ENCODE peak calls at places on chromosomes 13 and 19, in six cellular contexts. Y is heart left ventricle, N is Panc1, R is endodermal cell, Q is thoracic aorta, S is sigmoid colon. A is an unnamed sample.

GRCh38 chr19:30105723-30106122 is 163.7 kb downstream of the URI1 start:
- DNase-seq in Y (no peak), N (no peak), R (no peak), Q (no peak), S (no peak), A (no peak)

GRCh38 chr13:112066624-112067004 is 335 bp upstream of the SOX1 start:
- DNase-seq in Y (peak), N (no peak), R (peak), Q (no peak), S (no peak), A (no peak)

GRCh38 chr19:35228177-35228930 is at the start of gene FAM187B:
- DNase-seq in Y (no peak), N (no peak), R (no peak), Q (no peak), S (no peak), A (peak)

GRCh38 chr19:18502633-18503294 is 19.1 kb downstream of the ELL start:
- DNase-seq in Y (peak), N (no peak), R (no peak), Q (no peak), S (peak), A (no peak)

GRCh38 chr19:45515081-45515624 is 7.9 kb downstream of the VASP start:
- DNase-seq in Y (peak), N (no peak), R (no peak), Q (no peak), S (no peak), A (peak)

GRCh38 chr13:76993021-76993420 is 1.1 kb downstream of the CLN5 start:
- DNase-seq in Y (no peak), N (no peak), R (no peak), Q (no peak), S (no peak), A (no peak)

GRCh38 chr13:114071441-114071840 is 61.0 kb downstream of the RASA3 start:
- DNase-seq in Y (no peak), N (no peak), R (no peak), Q (no peak), S (peak), A (no peak)

GRCh38 chr19:15288146-15288963 is 44.0 kb downstream of the BRD4 start:
- DNase-seq in Y (peak), N (no peak), R (no peak), Q (no peak), S (peak), A (no peak)

GRCh38 chr19:43812689-43813088 is 10.4 kb upstream of the LYPD5 start:
- DNase-seq in Y (no peak), N (no peak), R (no peak), Q (no peak), S (no peak), A (no peak)

GRCh38 chr13:34462843-34463242 is 479.2 kb upstream of the NBEA start:
- DNase-seq in Y (peak), N (no peak), R (no peak), Q (no peak), S (no peak), A (no peak)

GRCh38 chr19:45809643-45810159 is 5.4 kb downstream of the RSPH6A start:
- DNase-seq in Y (no peak), N (no peak), R (peak), Q (no peak), S (no peak), A (no peak)

GRCh38 chr19:4007836-4008539 is 452 bp downstream of the PIAS4 start:
- DNase-seq in Y (no peak), N (no peak), R (peak), Q (no peak), S (no peak), A (peak)

GRCh38 chr13:31012285-31013024 is 80.0 kb downstream of the TEX26 start:
- DNase-seq in Y (no peak), N (no peak), R (peak), Q (no peak), S (no peak), A (no peak)

GRCh38 chr13:94431569-94431968 is 47.9 kb downstream of the DCT start:
- DNase-seq in Y (no peak), N (no peak), R (no peak), Q (no peak), S (no peak), A (no peak)

GRCh38 chr13:29902632-29903305 is 52.4 kb upstream of the UBL3 start:
- DNase-seq in Y (no peak), N (no peak), R (no peak), Q (no peak), S (no peak), A (no peak)

GRCh38 chr19:45473366-45474190 is 5.8 kb downstream of the FOSB start:
- DNase-seq in Y (no peak), N (no peak), R (no peak), Q (no peak), S (no peak), A (no peak)

GRCh38 chr19:16978156-16978555 is 48.5 kb downstream of the CPAMD8 start:
- DNase-seq in Y (no peak), N (no peak), R (no peak), Q (no peak), S (no peak), A (no peak)

GRCh38 chr19:51690359-51691121 is 2.6 kb upstream of the SPACA6 start:
- DNase-seq in Y (peak), N (no peak), R (peak), Q (no peak), S (peak), A (no peak)

GRCh38 chr13:32731576-32731975 is 145.3 kb downstream of the PDS5B start:
- DNase-seq in Y (no peak), N (no peak), R (no peak), Q (no peak), S (no peak), A (no peak)

GRCh38 chr19:9729162-9729561 is 39.4 kb downstream of the ZNF846 start:
- DNase-seq in Y (no peak), N (no peak), R (no peak), Q (no peak), S (no peak), A (no peak)

GRCh38 chr13:21837841-21838551 is 167.1 kb downstream of the FGF9 start:
- DNase-seq in Y (no peak), N (no peak), R (no peak), Q (no peak), S (peak), A (no peak)

GRCh38 chr19:46341937-46342336 is 5.0 kb upstream of the PPP5C start:
- DNase-seq in Y (no peak), N (no peak), R (no peak), Q (no peak), S (no peak), A (no peak)

GRCh38 chr19:54256250-54257115 is 590 bp downstream of the LILRB5 start:
- DNase-seq in Y (no peak), N (no peak), R (peak), Q (no peak), S (peak), A (no peak)

GRCh38 chr19:53892981-53893325 is 11.0 kb downstream of the PRKCG start:
- DNase-seq in Y (no peak), N (no peak), R (peak), Q (no peak), S (no peak), A (no peak)

GRCh38 chr13:45473627-45474026 is 8.9 kb downstream of the COG3 start:
- DNase-seq in Y (no peak), N (no peak), R (peak), Q (no peak), S (no peak), A (no peak)

GRCh38 chr13:110506859-110507566 is 54.5 kb downstream of the RAB20 start:
- DNase-seq in Y (peak), N (no peak), R (no peak), Q (no peak), S (peak), A (peak)

GRCh38 chr19:2150794-2151338 is 500 bp downstream of the AP3D1 start:
- DNase-seq in Y (no peak), N (no peak), R (no peak), Q (no peak), S (no peak), A (peak)

GRCh38 chr19:33085570-33086128 is 4.7 kb downstream of the GPATCH1 start:
- DNase-seq in Y (no peak), N (no peak), R (no peak), Q (no peak), S (no peak), A (no peak)

GRCh38 chr19:33080761-33081681 is at the start of gene GPATCH1:
- DNase-seq in Y (peak), N (no peak), R (peak), Q (peak), S (peak), A (peak)

GRCh38 chr19:33090179-33090578 is 9.2 kb downstream of the GPATCH1 start:
- DNase-seq in Y (no peak), N (no peak), R (no peak), Q (no peak), S (no peak), A (no peak)

GRCh38 chr19:33089061-33089460 is 8.1 kb downstream of the GPATCH1 start:
- DNase-seq in Y (no peak), N (no peak), R (no peak), Q (no peak), S (no peak), A (no peak)

GRCh38 chr19:33086955-33087354 is 6.0 kb downstream of the GPATCH1 start:
- DNase-seq in Y (no peak), N (no peak), R (no peak), Q (no peak), S (no peak), A (no peak)
- TF ChIP-seq CTCF in Y (no peak), N (no peak), R (no peak), Q (no peak), S (no peak), A (no peak)

DNA sequence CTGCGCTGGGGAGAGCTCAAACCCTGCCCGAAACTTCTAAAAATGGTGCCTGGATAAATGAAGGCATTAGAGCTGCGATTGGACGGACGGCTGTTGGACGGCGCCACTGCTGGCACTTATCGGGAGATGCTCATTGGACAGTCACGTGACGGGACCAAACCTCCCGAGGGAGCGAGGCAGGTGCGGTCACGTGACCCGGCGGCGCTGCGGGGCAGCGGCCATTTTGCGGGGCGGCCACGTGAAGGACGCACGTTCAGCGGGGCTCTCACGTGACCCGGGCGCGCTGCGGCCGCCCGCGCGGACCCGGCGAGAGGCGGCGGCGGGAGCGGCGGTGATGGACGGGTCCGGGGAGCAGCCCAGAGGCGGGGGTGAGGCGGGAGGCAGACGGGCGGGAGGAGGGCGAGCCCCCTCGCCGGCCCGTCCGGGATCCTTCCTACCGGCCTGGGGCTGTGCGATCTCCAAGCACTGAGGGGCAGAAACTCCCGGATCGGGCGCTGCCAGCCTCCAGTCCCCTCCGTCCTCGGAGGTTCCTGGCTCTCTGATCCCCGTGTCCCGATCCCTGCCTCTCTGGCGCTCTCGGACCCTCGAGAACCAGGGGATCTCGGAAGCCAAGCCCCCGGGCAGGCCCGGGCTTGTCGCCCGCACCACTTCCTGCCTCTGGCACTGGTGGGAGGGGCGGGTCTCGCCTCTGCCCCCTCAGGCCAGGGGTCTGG is at the start of gene BAX:
- DNase-seq in Y (peak), N (peak), R (peak), Q (peak), S (peak), A (peak)
- TF ChIP-seq CTCF in Y (no peak), N (no peak), R (peak), Q (no peak), S (no peak), A (no peak)

GRCh38 chr19:39533003-39533512 is 406 bp upstream of the EID2B start:
- DNase-seq in Y (no peak), N (no peak), R (no peak), Q (no peak), S (no peak), A (no peak)
- TF ChIP-seq CTCF in Y (peak), N (no peak), R (no peak), Q (no peak), S (no peak), A (no peak)

DNA sequence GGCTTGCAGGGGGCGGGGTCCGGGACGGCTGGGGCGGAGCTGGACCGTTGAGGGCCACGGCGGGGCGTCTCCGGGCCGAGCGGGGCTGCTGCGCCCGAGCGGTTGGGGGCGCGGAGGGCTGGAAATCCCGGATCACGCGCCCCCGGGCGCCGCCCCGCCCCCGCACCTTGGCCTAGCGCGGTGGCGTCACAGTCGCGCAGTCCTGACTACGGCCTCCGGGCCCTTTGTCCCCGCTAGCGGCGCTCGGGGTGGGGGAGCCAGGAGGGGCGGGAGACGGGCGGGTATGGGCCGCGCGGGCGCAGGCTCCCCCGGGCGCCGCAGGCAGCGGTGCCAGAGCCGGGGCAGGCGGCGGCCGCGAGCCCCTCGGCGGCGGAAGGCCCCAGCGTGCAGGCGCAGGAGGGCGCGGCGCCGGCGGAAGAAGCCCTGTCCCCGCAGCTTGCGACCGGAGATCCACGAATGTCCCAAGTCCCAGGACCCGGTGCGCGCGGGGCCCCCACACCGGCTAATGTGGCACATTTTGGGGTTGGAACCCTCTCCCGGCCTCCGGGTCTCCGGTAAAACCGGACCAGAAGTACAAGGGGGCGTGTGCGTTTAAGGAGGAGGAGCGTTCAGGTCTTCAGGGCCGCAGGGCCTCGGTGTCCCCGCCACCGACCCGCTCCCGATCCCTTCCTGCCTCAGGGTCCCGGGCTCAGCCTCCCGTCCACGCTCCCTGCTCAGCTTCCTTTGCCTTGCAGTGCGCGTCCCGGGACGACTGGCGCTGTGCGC is 840 bp downstream of the GPX4 start:
- DNase-seq in Y (peak), N (no peak), R (peak), Q (no peak), S (peak), A (peak)
- TF ChIP-seq CTCF in Y (no peak), N (no peak), R (no peak), Q (no peak), S (no peak), A (no peak)

DNA sequence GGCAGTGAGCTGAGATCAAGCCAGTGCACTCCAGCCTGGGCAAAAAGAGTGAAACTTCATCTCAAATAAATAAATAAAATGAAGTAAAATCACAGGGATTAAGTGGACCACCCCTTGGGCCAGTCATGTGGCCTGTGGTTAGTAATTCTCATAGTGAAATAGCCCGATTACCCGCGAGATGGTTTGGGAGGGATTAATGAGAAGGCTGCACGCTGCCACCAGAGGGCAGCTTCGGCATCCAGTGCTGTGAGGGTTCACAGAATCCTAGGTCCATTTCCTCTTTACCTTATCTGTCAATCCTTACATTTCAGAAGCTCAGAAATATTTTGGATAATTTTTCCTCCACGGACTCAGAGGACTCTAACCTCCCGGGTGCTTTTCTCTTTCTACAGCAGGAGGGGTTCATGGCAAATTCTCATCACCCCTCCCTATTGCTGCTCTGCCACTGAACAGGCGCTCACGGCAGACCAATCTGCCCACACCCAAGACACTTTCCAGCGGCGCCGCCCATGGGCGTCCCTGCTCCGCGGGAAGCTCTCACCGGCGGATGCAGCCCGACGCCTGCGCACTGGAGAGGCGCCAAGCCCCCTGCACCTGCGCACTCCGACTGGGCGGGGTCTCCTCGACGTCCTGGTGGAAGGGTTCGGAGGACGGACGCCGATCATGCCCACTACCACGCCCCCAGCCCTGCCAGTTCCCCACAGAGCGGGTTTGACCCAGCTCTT is 11.0 kb downstream of the ZNF835 start:
- DNase-seq in Y (peak), N (no peak), R (no peak), Q (no peak), S (no peak), A (no peak)
- TF ChIP-seq CTCF in Y (peak), N (no peak), R (no peak), Q (no peak), S (peak), A (peak)

GRCh38 chr13:57666554-57666953 is 35.0 kb downstream of the PCDH17 start:
- DNase-seq in Y (no peak), N (no peak), R (no peak), Q (no peak), S (no peak), A (no peak)

GRCh38 chr13:57673197-57673596 is 41.7 kb downstream of the PCDH17 start:
- DNase-seq in Y (no peak), N (no peak), R (peak), Q (no peak), S (no peak), A (no peak)

GRCh38 chr13:57672168-57672567 is 40.6 kb downstream of the PCDH17 start:
- DNase-seq in Y (no peak), N (no peak), R (no peak), Q (no peak), S (no peak), A (no peak)
- TF ChIP-seq CTCF in Y (no peak), N (no peak), R (peak), Q (no peak), S (no peak), A (no peak)